ENCODE peak calls at places on chromosomes 2 and 18, in ten cellular contexts. U, W, J, F, E, T, B, Y, S and A are unnamed samples.

GRCh38 chr18:5556317-5556974 is 12.6 kb upstream of the EPB41L3 start:
- DNase-seq in U (no peak), W (peak), J (no peak), F (peak), E (no peak), T (no peak), B (no peak), Y (no peak), S (no peak), A (no peak)

GRCh38 chr2:25700221-25700660 is 26.9 kb upstream of the DTNB start:
- DNase-seq in U (no peak), W (no peak), J (peak), F (peak), E (peak), T (peak), B (peak), Y (no peak), S (no peak), A (peak)

GRCh38 chr2:239240480-239240881 is 160.3 kb downstream of the HDAC4 start:
- DNase-seq in U (no peak), W (no peak), J (no peak), F (no peak), E (no peak), T (no peak), B (no peak), Y (no peak), S (no peak), A (no peak)

GRCh38 chr2:131580187-131580586 is 52.5 kb downstream of the CCDC74A start:
- DNase-seq in U (no peak), W (no peak), J (no peak), F (no peak), E (no peak), T (no peak), B (no peak), Y (no peak), S (no peak), A (no peak)

GRCh38 chr2:121887513-121888188 is 132.2 kb downstream of the TSN start:
- DNase-seq in U (no peak), W (no peak), J (no peak), F (no peak), E (no peak), T (no peak), B (no peak), Y (no peak), S (no peak), A (no peak)

GRCh38 chr2:129766594-129766993 is 212.9 kb upstream of the RAB6C start:
- DNase-seq in U (no peak), W (no peak), J (no peak), F (no peak), E (no peak), T (no peak), B (no peak), Y (no peak), S (no peak), A (no peak)

GRCh38 chr2:88658890-88659881 is 31.9 kb upstream of the EIF2AK3 start:
- DNase-seq in U (no peak), W (peak), J (no peak), F (peak), E (no peak), T (no peak), B (no peak), Y (no peak), S (no peak), A (peak)

GRCh38 chr2:176527141-176527901 is 258.1 kb downstream of the MTX2 start:
- DNase-seq in U (no peak), W (peak), J (no peak), F (no peak), E (no peak), T (no peak), B (no peak), Y (no peak), S (no peak), A (no peak)

GRCh38 chr2:232479341-232480200 is 8.1 kb downstream of the ECEL1 start:
- DNase-seq in U (no peak), W (no peak), J (no peak), F (no peak), E (peak), T (no peak), B (no peak), Y (no peak), S (no peak), A (no peak)

GRCh38 chr2:75098856-75099255 is 100.5 kb downstream of the TACR1 start:
- DNase-seq in U (no peak), W (peak), J (no peak), F (peak), E (no peak), T (peak), B (no peak), Y (no peak), S (no peak), A (peak)

GRCh38 chr18:59084286-59084779 is 55.4 kb upstream of the SEC11C start:
- DNase-seq in U (peak), W (peak), J (peak), F (peak), E (peak), T (peak), B (peak), Y (peak), S (peak), A (peak)

GRCh38 chr2:236782938-236783337 is 213.3 kb downstream of the ACKR3 start:
- DNase-seq in U (no peak), W (no peak), J (no peak), F (no peak), E (no peak), T (no peak), B (no peak), Y (no peak), S (no peak), A (no peak)

GRCh38 chr2:211479496-211480150 is 923.2 kb downstream of the CPS1 start:
- DNase-seq in U (no peak), W (no peak), J (no peak), F (no peak), E (no peak), T (no peak), B (no peak), Y (no peak), S (no peak), A (no peak)

GRCh38 chr2:157536815-157537214 is 91.8 kb downstream of the ACVR1C start:
- DNase-seq in U (no peak), W (no peak), J (no peak), F (no peak), E (no peak), T (no peak), B (no peak), Y (no peak), S (no peak), A (no peak)

GRCh38 chr18:32701288-32701687 is 71.5 kb downstream of the KLHL14 start:
- DNase-seq in U (no peak), W (no peak), J (peak), F (no peak), E (no peak), T (no peak), B (no peak), Y (no peak), S (no peak), A (no peak)

GRCh38 chr2:174325932-174326879 is 8.5 kb upstream of the SP9 start:
- DNase-seq in U (no peak), W (peak), J (no peak), F (no peak), E (peak), T (peak), B (no peak), Y (no peak), S (no peak), A (no peak)

GRCh38 chr2:241570961-241571581 is 12.5 kb downstream of the BOK start:
- DNase-seq in U (no peak), W (no peak), J (no peak), F (no peak), E (no peak), T (no peak), B (no peak), Y (no peak), S (no peak), A (no peak)

GRCh38 chr2:39664898-39665591 is 672 bp upstream of the TMEM178A start:
- DNase-seq in U (no peak), W (no peak), J (peak), F (no peak), E (peak), T (peak), B (no peak), Y (no peak), S (no peak), A (no peak)

GRCh38 chr2:191065785-191066184 is 51.8 kb upstream of the STAT1 start:
- DNase-seq in U (no peak), W (no peak), J (no peak), F (no peak), E (no peak), T (no peak), B (no peak), Y (no peak), S (no peak), A (no peak)

GRCh38 chr2:135055182-135055786 is 3.2 kb downstream of the RAB3GAP1 start:
- DNase-seq in U (no peak), W (peak), J (peak), F (peak), E (no peak), T (no peak), B (no peak), Y (no peak), S (no peak), A (peak)

GRCh38 chr18:30245756-30246515 is 796.6 kb downstream of the DSC3 start:
- DNase-seq in U (no peak), W (no peak), J (no peak), F (peak), E (no peak), T (no peak), B (no peak), Y (no peak), S (no peak), A (no peak)

GRCh38 chr2:99880148-99880983 is 262.0 kb downstream of the AFF3 start:
- DNase-seq in U (no peak), W (no peak), J (no peak), F (peak), E (no peak), T (no peak), B (no peak), Y (no peak), S (no peak), A (peak)